ENCODE peak calls at places on chromosome 19, in six cellular contexts. Y is K562, K is H1, E is GM12891, B is HepG2, Q is GM12878. G is an unnamed sample.
A peak's percentile ranks its signal among the peaks of the same experiment; 100 is the strongest.

GRCh38 chr19:49847731-49848696 is 2.9 kb upstream of the PTOV1 start:
- DNase-seq in B (no peak), Q (no peak), Y (peak; percentile 63), E (no peak), K (no peak), G (no peak)

GRCh38 chr19:54309811-54310210 is 3.2 kb downstream of the LILRA5 start:
- DNase-seq in K (no peak), E (no peak), B (no peak), Q (no peak), Y (no peak), G (no peak)

GRCh38 chr19:40279761-40280607 is 5.2 kb downstream of the AKT2 start:
- DNase-seq in B (no peak), Q (no peak), Y (no peak), K (no peak), E (no peak), G (no peak)

GRCh38 chr19:13629687-13630357 is 123.5 kb upstream of the CACNA1A start:
- DNase-seq in Q (no peak), B (no peak), E (no peak), K (no peak), Y (no peak), G (no peak)

GRCh38 chr19:18594096-18594823 is 5.7 kb downstream of the REX1BD start:
- DNase-seq in B (no peak), K (no peak), E (peak; percentile 97), Y (peak; percentile 90), Q (no peak), G (peak; percentile 97)

GRCh38 chr19:10299545-10300458 is 9.8 kb downstream of the ZGLP1 start:
- DNase-seq in B (no peak), Y (peak; percentile 92), Q (no peak), K (no peak), E (no peak), G (no peak)

GRCh38 chr19:16920816-16921529 is 32.2 kb downstream of the F2RL3 start:
- DNase-seq in E (no peak), Q (no peak), B (no peak), K (no peak), Y (peak; percentile 91), G (no peak)

GRCh38 chr19:18379803-18380747 is 5.9 kb upstream of the GDF15 start:
- DNase-seq in Y (peak; percentile 60), K (no peak), B (peak; percentile 98), E (no peak), Q (no peak), G (no peak)

GRCh38 chr19:4375164-4375619 is 25.2 kb downstream of the SH3GL1 start:
- DNase-seq in Y (peak; percentile 74), K (peak; percentile 51), B (peak; percentile 75), E (no peak), Q (no peak), G (no peak)

GRCh38 chr19:38928406-38929001 is 2.1 kb downstream of the SARS2 start:
- DNase-seq in Q (no peak), K (no peak), Y (no peak), E (no peak), B (no peak), G (no peak)

GRCh38 chr19:5352229-5352763 is 11.7 kb upstream of the PTPRS start:
- DNase-seq in Y (no peak), Q (no peak), B (no peak), K (no peak), E (no peak), G (no peak)

GRCh38 chr19:19034204-19034624 is 811 bp downstream of the ARMC6 start:
- DNase-seq in Y (peak; percentile 92), Q (peak; percentile 51), B (peak; percentile 81), E (peak; percentile 79), K (peak; percentile 36), G (peak; percentile 83)

GRCh38 chr19:38683393-38684077 is 36.1 kb downstream of the ACTN4 start:
- DNase-seq in K (peak; percentile 85), Q (no peak), E (no peak), Y (peak; percentile 84), B (peak; percentile 96), G (no peak)

GRCh38 chr19:33689138-33689746 is 67.5 kb downstream of the CHST8 start:
- DNase-seq in B (no peak), Y (no peak), Q (no peak), K (no peak), E (no peak), G (no peak)

GRCh38 chr19:1856345-1856697 is 7.1 kb downstream of the KLF16 start:
- DNase-seq in B (no peak), K (no peak), E (no peak), Y (no peak), Q (no peak), G (no peak)

GRCh38 chr19:5330307-5330720 is 10.3 kb downstream of the PTPRS start:
- DNase-seq in K (no peak), B (no peak), Y (no peak), E (no peak), Q (no peak), G (no peak)

GRCh38 chr19:37977992-37978391 is 71.0 kb downstream of the SIPA1L3 start:
- DNase-seq in K (no peak), B (no peak), Y (no peak), E (no peak), Q (no peak), G (no peak)

GRCh38 chr19:28737526-28737925 is 475.4 kb downstream of the UQCRFS1 start:
- DNase-seq in B (no peak), Y (no peak), E (no peak), Q (no peak), K (no peak), G (no peak)

GRCh38 chr19:14114439-14114838 is 3.1 kb downstream of the PRKACA start:
- DNase-seq in Q (no peak), B (no peak), Y (no peak), K (no peak), E (no peak), G (no peak)

GRCh38 chr19:49566302-49566701 is 14.1 kb downstream of the NOSIP start:
- DNase-seq in Y (no peak), B (no peak), K (no peak), E (no peak), Q (no peak), G (no peak)

GRCh38 chr19:11806354-11807098 is 7.5 kb upstream of the ZNF440 start:
- DNase-seq in Q (no peak), K (no peak), B (no peak), E (no peak), Y (no peak), G (no peak)

GRCh38 chr19:1177322-1178114 is 3.5 kb upstream of the SBNO2 start:
- DNase-seq in E (no peak), B (no peak), Q (no peak), K (no peak), Y (no peak), G (no peak)

DNA sequence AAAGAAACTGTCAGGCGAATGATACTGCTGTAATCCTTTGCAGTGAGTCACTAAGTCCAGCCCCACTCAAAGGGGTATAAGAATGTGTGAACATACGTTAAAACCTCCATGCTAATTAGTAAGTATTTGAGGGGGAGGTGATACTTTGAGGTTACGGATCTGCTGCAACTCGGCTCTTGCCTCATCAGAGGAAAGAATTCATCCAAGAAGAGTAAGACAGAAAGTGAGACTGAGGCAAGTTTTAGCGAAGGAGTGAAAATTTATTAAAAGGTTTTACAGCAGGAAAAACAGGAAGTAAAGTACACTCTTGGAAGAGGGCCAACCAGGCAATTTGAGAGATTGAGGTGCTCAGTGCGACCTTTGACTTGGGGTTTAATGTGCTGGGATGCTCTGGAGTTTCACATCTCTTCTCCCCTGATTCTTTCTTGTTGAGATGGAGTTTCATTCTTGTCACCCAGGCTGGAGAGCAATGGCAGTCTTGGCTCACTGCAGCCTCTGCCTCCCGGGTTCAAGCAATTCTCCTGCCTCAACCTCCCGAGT is 9.8 kb downstream of the CLEC4M start:
- DNase-seq in Y (no peak), K (no peak), Q (peak; percentile 68), E (no peak), B (no peak), G (no peak)
- TF ChIP-seq TAF1 in Y (no peak), K (no peak), Q (no peak), E (no peak), B (no peak), G (no peak)

GRCh38 chr19:36054733-36055686 is at the start of gene WDR62:
- DNase-seq in E (peak; percentile 97), Y (peak; percentile 99), Q (peak; percentile 4), B (peak; percentile 85), K (no peak), G (peak; percentile 97)

GRCh38 chr19:36051236-36051635 is 2.8 kb downstream of the THAP8 start:
- DNase-seq in E (no peak), B (peak; percentile 56), K (no peak), Q (no peak), Y (peak; percentile 49), G (no peak)

GRCh38 chr19:36058481-36059179 is 3.9 kb downstream of the WDR62 start:
- DNase-seq in Y (no peak), E (no peak), B (peak; percentile 92), Q (no peak), K (no peak), G (no peak)

GRCh38 chr19:36051637-36052036 is 2.4 kb downstream of the THAP8 start:
- DNase-seq in K (no peak), E (no peak), B (no peak), Y (no peak), Q (no peak), G (no peak)

GRCh38 chr19:36054119-36054732 is at the start of gene THAP8:
- DNase-seq in Q (peak; percentile 99), E (peak; percentile 97), B (peak; percentile 97), Y (peak; percentile 98), K (peak; percentile 96), G (peak; percentile 97)
- TF ChIP-seq POLR2A in Q (peak; percentile 84), E (peak; percentile 64), B (peak; percentile 94), Y (peak; percentile 79), K (peak; percentile 74), G (peak; percentile 81)

DNA sequence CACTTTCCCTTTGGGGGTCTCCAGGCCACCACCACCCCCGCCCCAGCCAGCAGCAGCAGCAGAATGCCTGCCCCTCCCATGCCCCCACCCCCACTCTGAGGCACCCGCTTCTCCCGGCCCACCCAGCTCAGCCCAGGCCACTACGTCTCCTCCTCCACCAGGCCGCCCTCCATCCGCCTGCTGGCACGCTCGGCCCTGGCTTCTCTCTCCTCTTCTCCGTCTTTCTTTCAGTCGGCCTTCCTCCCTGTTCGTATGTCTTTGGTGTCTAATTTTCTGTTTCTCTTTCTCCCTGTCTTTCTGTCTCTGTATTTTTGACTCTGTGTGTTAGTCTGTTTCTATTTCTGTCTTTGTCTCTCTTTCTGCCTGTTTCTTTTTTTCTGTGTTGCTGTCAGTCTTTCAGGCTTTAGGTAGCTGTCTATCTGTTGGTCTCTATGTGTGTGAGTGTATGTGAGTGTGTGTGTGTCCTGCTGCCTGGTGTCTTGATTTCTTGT is at the start of gene LGI4:
- DNase-seq in E (no peak), Y (no peak), K (no peak), B (no peak), Q (no peak), G (no peak)
- TF ChIP-seq POLR2AphosphoS5 in E (no peak), Y (no peak), K (no peak), B (no peak), Q (no peak), G (no peak)

DNA sequence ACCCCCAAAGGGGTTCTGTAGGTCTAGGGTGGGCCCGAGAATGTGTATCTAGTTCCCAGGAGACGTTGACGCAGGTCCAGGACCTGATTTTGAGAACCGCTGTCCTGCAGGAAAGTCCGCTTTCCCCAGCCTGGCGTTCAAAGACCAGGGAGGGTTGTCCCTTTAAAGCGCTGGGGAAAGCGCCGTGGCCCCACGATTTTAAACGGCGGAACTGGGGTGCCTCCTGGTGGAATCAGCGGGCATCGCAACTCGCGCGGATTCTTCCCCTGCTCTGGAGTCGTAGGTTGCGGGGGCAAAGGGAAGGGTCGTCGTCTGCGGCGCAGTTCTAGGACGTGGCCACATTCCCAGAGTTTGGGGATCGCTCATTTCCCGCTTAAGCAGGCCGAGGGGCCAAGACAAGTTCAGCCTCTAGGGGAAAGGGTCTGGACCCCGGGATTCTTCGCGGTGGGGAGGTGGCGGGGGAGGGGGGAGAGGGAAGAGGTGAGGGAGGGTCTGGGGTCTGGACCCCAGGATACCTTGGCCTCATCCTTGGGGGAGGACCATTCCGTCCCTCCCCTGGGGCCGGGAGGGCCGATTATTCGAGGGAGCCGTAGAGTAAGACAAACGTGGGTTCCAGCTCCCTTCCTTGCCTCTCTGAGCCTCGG is 7.7 kb downstream of the PNMA8B start:
- DNase-seq in E (peak; percentile 76), B (peak; percentile 46), Q (no peak), Y (peak; percentile 78), K (peak; percentile 39), G (peak; percentile 74)
- TF ChIP-seq TAF1 in E (no peak), B (no peak), Q (no peak), Y (no peak), K (no peak), G (no peak)